ENCODE peak calls at places on chromosomes 1 and 21, in eight cellular contexts. S is SJSA1; Q is EL; R is A549; C is stimulated activated CD8-positive, alpha-beta memory T cell treated with anti-CD3 and anti-CD28 coated beads, Interleukin-4, amount 100 ng/mL, for 1 hour; W is heart left ventricle; U is stimulated activated CD4-positive, alpha-beta T cell treated with anti-CD3 and anti-CD28 coated beads, Interleukin-15, amount 100 ng/mL, for 1 hour; N is EH. P is an unnamed sample.
A peak's percentile ranks its signal among the peaks of the same experiment; 100 is the strongest.

GRCh38 chr1:77926561-77927357 is 38.3 kb downstream of the NEXN start:
- DNase-seq in S (no peak), Q (no peak), R (no peak), C (no peak), W (no peak), U (no peak), N (no peak), P (no peak)

GRCh38 chr1:29237906-29238600 is 1.7 kb downstream of the PTPRU start:
- DNase-seq in S (no peak), Q (peak; percentile 19), R (peak; percentile 12), C (no peak), W (peak; percentile 51), U (no peak), N (peak; percentile 42), P (peak; percentile 82)

GRCh38 chr1:115099693-115100050 is 10.4 kb upstream of the TSPAN2 start:
- DNase-seq in S (no peak), Q (no peak), R (no peak), C (no peak), W (no peak), U (no peak), N (peak; percentile 52), P (no peak)

GRCh38 chr21:43867332-43867703 is 2.3 kb downstream of the AGPAT3 start:
- DNase-seq in S (no peak), Q (no peak), R (no peak), C (no peak), W (no peak), U (no peak), N (no peak), P (no peak)

GRCh38 chr1:21349693-21350092 is 59.4 kb upstream of the ECE1 start:
- DNase-seq in S (no peak), Q (no peak), R (no peak), C (no peak), W (no peak), U (no peak), N (no peak), P (no peak)

GRCh38 chr21:42593815-42594157 is 59.6 kb upstream of the PDE9A start:
- DNase-seq in S (no peak), Q (no peak), R (no peak), C (no peak), W (no peak), U (no peak), N (no peak), P (no peak)

GRCh38 chr1:69993787-69994186 is 211.6 kb downstream of the LRRC40 start:
- DNase-seq in S (no peak), Q (peak; percentile 12), R (no peak), C (no peak), W (no peak), U (no peak), N (peak; percentile 41), P (no peak)

GRCh38 chr1:86776108-86776507 is 71.7 kb downstream of the SH3GLB1 start:
- DNase-seq in S (no peak), Q (no peak), R (no peak), C (no peak), W (no peak), U (no peak), N (no peak), P (no peak)

GRCh38 chr1:26922201-26922729 is 722 bp downstream of the NUDC start:
- DNase-seq in S (no peak), Q (no peak), R (peak; percentile 29), C (no peak), W (no peak), U (no peak), N (no peak), P (no peak)

GRCh38 chr21:46099476-46099875 is 1.6 kb downstream of the COL6A2 start:
- DNase-seq in S (peak; percentile 34), Q (peak; percentile 62), R (no peak), C (no peak), W (peak; percentile 56), U (no peak), N (peak; percentile 56), P (peak; percentile 79)

GRCh38 chr1:208895820-208896219 is 651.6 kb upstream of the PLXNA2 start:
- DNase-seq in S (no peak), Q (no peak), R (no peak), C (no peak), W (no peak), U (no peak), N (no peak), P (no peak)

P was measured in endodermal cell.